ENCODE peak calls at places on chromosomes 13 and 19, in six cellular contexts. V is left colon, C is neural crest cell, W is GOT3, L is choroid plexus epithelial cell, P is aorta. D is an unnamed sample.

GRCh38 chr13:97018029-97018819 is 23.9 kb upstream of the OXGR1 start:
- DNase-seq in V (no peak), C (peak), W (peak), L (peak), P (no peak), D (no peak)

GRCh38 chr19:48283908-48284307 is 14.0 kb downstream of the ZNF114 start:
- DNase-seq in V (no peak), C (no peak), W (no peak), L (peak), P (no peak), D (no peak)

GRCh38 chr13:42832341-42833153 is 51.2 kb downstream of the FAM216B start:
- DNase-seq in V (no peak), C (no peak), W (peak), L (peak), P (peak), D (no peak)

GRCh38 chr13:114131581-114132418 is 623 bp downstream of the RASA3 start:
- DNase-seq in V (no peak), C (no peak), W (no peak), L (peak), P (no peak), D (peak)

GRCh38 chr19:42594617-42595489 is at the start of gene CEACAM8:
- DNase-seq in V (no peak), C (no peak), W (no peak), L (no peak), P (no peak), D (no peak)

GRCh38 chr13:78239681-78240080 is 321.1 kb upstream of the EDNRB start:
- DNase-seq in V (no peak), C (peak), W (no peak), L (no peak), P (no peak), D (no peak)

GRCh38 chr13:41019027-41019487 is at the start of gene ELF1:
- DNase-seq in V (peak), C (no peak), W (no peak), L (peak), P (peak), D (peak)

GRCh38 chr13:98987275-98987674 is 9.4 kb upstream of the DOCK9 start:
- DNase-seq in V (no peak), C (no peak), W (no peak), L (no peak), P (no peak), D (no peak)

GRCh38 chr19:18306903-18307681 is 15.8 kb downstream of the LSM4 start:
- DNase-seq in V (no peak), C (no peak), W (no peak), L (peak), P (peak), D (no peak)